ENCODE peak calls at places on chromosomes 5 and 9, in ten cellular contexts. C is kidney; A is islet precursor cell; J is stimulated activated CD8-positive, alpha-beta memory T cell treated with anti-CD3 and anti-CD28 coated beads, Interleukin-2, amount 100 ng/mL, for 1 hour; F is H9; Y is stimulated activated CD4-positive, alpha-beta T cell treated with anti-CD3 and anti-CD28 coated beads, Interleukin-4, amount 100 ng/mL, for 4 hours; L is CD8-positive, alpha-beta memory T cell; P is activated naive CD8-positive, alpha-beta T cell treated with anti-CD3 and anti-CD28 coated beads, Interleukin-2, amount 50 U/mL, for 24 hours; B is HTR-8/SVneo; O is RWPE1. H is an unnamed sample.

GRCh38 chr5:90446961-90447360 is 27.6 kb downstream of the MBLAC2 start:
- DNase-seq in C (no peak), A (no peak), J (no peak), F (no peak), Y (no peak), L (no peak), P (no peak), B (no peak), O (no peak), H (no peak)

GRCh38 chr9:135480071-135480941 is 724 bp downstream of the PPP1R26 start:
- DNase-seq in C (no peak), A (peak; percentile 78), J (no peak), F (peak; percentile 54), Y (no peak), L (no peak), P (no peak), B (peak; percentile 32), O (peak; percentile 52), H (no peak)

GRCh38 chr5:181281077-181281983 is 20.4 kb upstream of the TRIM52 start:
- DNase-seq in C (no peak), A (peak; percentile 97), J (no peak), F (peak; percentile 94), Y (no peak), L (no peak), P (no peak), B (no peak), O (no peak), H (no peak)

GRCh38 chr5:89396262-89396975 is 513.4 kb upstream of the MEF2C start:
- DNase-seq in C (no peak), A (no peak), J (no peak), F (no peak), Y (no peak), L (no peak), P (no peak), B (no peak), O (no peak), H (no peak)

GRCh38 chr9:137055385-137056364 is 1.8 kb upstream of the ENTPD2 start:
- DNase-seq in C (peak; percentile 96), A (no peak), J (no peak), F (no peak), Y (no peak), L (no peak), P (no peak), B (no peak), O (peak; percentile 53), H (no peak)

GRCh38 chr9:134526798-134527492 is 114.7 kb upstream of the COL5A1 start:
- DNase-seq in C (peak; percentile 54), A (no peak), J (no peak), F (no peak), Y (no peak), L (no peak), P (no peak), B (no peak), O (no peak), H (no peak)

GRCh38 chr9:68668127-68668526 is 36.9 kb upstream of the PIP5K1B start:
- DNase-seq in C (no peak), A (no peak), J (no peak), F (no peak), Y (no peak), L (no peak), P (no peak), B (no peak), O (no peak), H (no peak)

GRCh38 chr9:70602364-70603019 is 188.0 kb upstream of the KLF9 start:
- DNase-seq in C (no peak), A (peak; percentile 79), J (no peak), F (peak; percentile 68), Y (peak; percentile 19), L (peak; percentile 8), P (peak; percentile 30), B (peak; percentile 57), O (peak; percentile 85), H (peak; percentile 76)

GRCh38 chr5:60568646-60569045 is 131.3 kb downstream of the DEPDC1B start:
- DNase-seq in C (no peak), A (no peak), J (no peak), F (no peak), Y (no peak), L (no peak), P (no peak), B (no peak), O (no peak), H (no peak)

GRCh38 chr9:90838098-90838497 is 36.5 kb downstream of the SYK start:
- DNase-seq in C (no peak), A (no peak), J (no peak), F (peak; percentile 19), Y (no peak), L (no peak), P (no peak), B (no peak), O (peak; percentile 36), H (no peak)

GRCh38 chr5:75545131-75545530 is 33.4 kb downstream of the POLK start:
- DNase-seq in C (no peak), A (no peak), J (no peak), F (no peak), Y (no peak), L (no peak), P (no peak), B (no peak), O (no peak), H (no peak)

GRCh38 chr5:173217626-173218397 is 17.2 kb downstream of the NKX2-5 start:
- DNase-seq in C (no peak), A (no peak), J (no peak), F (peak; percentile 64), Y (no peak), L (no peak), P (no peak), B (no peak), O (no peak), H (no peak)

GRCh38 chr9:134700636-134701350 is 59.2 kb downstream of the COL5A1 start:
- DNase-seq in C (no peak), A (no peak), J (no peak), F (no peak), Y (no peak), L (no peak), P (no peak), B (no peak), O (peak; percentile 38), H (no peak)

GRCh38 chr9:82531795-82532194 is 531.1 kb downstream of the RASEF start:
- DNase-seq in C (no peak), A (no peak), J (no peak), F (no peak), Y (no peak), L (no peak), P (no peak), B (no peak), O (no peak), H (no peak)

GRCh38 chr5:139814191-139814601 is 18.6 kb downstream of the PSD2 start:
- DNase-seq in C (peak; percentile 43), A (no peak), J (no peak), F (no peak), Y (no peak), L (no peak), P (no peak), B (no peak), O (no peak), H (no peak)

GRCh38 chr9:111287127-111287526 is 42.9 kb downstream of the OR2K2 start:
- DNase-seq in C (no peak), A (peak; percentile 92), J (no peak), F (no peak), Y (no peak), L (no peak), P (no peak), B (peak; percentile 46), O (peak; percentile 44), H (no peak)

H was measured in NCI-H460.